ENCODE peak calls at places on chromosomes 12 and 14, in eight cellular contexts. Y, E, A, D, L, R, Q and N are unnamed samples.

GRCh38 chr12:112677050-112677765 is 114.3 kb upstream of the RPH3A start:
- DNase-seq in Y (no peak), E (no peak), A (no peak), D (no peak), L (no peak), R (no peak), Q (no peak), N (no peak)

GRCh38 chr14:75636100-75636692 is 24.5 kb downstream of the ERG28 start:
- DNase-seq in Y (peak), E (peak), A (no peak), D (no peak), L (no peak), R (no peak), Q (peak), N (no peak)

GRCh38 chr12:4353785-4354208 is 25.7 kb downstream of the FGF23 start:
- DNase-seq in Y (peak), E (no peak), A (no peak), D (peak), L (peak), R (peak), Q (peak), N (no peak)

GRCh38 chr12:29033519-29033918 is 115.6 kb upstream of the FAR2 start:
- DNase-seq in Y (no peak), E (no peak), A (no peak), D (no peak), L (no peak), R (no peak), Q (no peak), N (no peak)

GRCh38 chr12:131454418-131455217 is 256.3 kb upstream of the SFSWAP start:
- DNase-seq in Y (no peak), E (no peak), A (peak), D (peak), L (peak), R (peak), Q (peak), N (peak)

GRCh38 chr14:73759183-73759713 is 45.1 kb upstream of the PNMA1 start:
- DNase-seq in Y (peak), E (peak), A (peak), D (peak), L (peak), R (no peak), Q (peak), N (peak)

GRCh38 chr12:84950971-84951546 is 38.5 kb upstream of the SLC6A15 start:
- DNase-seq in Y (no peak), E (no peak), A (no peak), D (no peak), L (no peak), R (no peak), Q (no peak), N (no peak)

GRCh38 chr12:108377260-108377659 is 38.1 kb upstream of the CMKLR1 start:
- DNase-seq in Y (no peak), E (no peak), A (no peak), D (no peak), L (no peak), R (no peak), Q (no peak), N (no peak)

GRCh38 chr14:28057286-28058011 is 709.1 kb upstream of the FOXG1 start:
- DNase-seq in Y (no peak), E (no peak), A (no peak), D (peak), L (no peak), R (no peak), Q (no peak), N (no peak)

GRCh38 chr14:94037954-94038353 is 11.8 kb downstream of the OTUB2 start:
- DNase-seq in Y (no peak), E (no peak), A (no peak), D (no peak), L (no peak), R (no peak), Q (no peak), N (no peak)

GRCh38 chr14:91963465-91963864 is 16.0 kb upstream of the FBLN5 start:
- DNase-seq in Y (no peak), E (no peak), A (no peak), D (no peak), L (no peak), R (no peak), Q (no peak), N (no peak)

GRCh38 chr12:47636908-47637780 is 68.7 kb downstream of the RPAP3 start:
- DNase-seq in Y (no peak), E (no peak), A (no peak), D (peak), L (no peak), R (peak), Q (no peak), N (peak)